ENCODE peak calls at places on chromosomes 4 and X, in ten cellular contexts. W, T, A, B, I, E, Z, X, J and R are unnamed samples.

GRCh38 chr4:98778206-98778605 is 119.8 kb upstream of the TSPAN5 start:
- DNase-seq in E (no peak), Z (peak; percentile 8), B (no peak), W (no peak), I (no peak), T (peak; percentile 23), J (no peak), A (peak; percentile 96), X (no peak), R (no peak)

GRCh38 chr4:78599931-78600375 is 48.4 kb downstream of the ANXA3 start:
- DNase-seq in T (no peak), W (no peak), J (no peak), B (no peak), A (no peak), E (no peak), I (no peak), X (no peak), Z (no peak), R (no peak)

GRCh38 chrX:132740316-132741123 is 217.9 kb downstream of the HS6ST2 start:
- DNase-seq in B (no peak), T (no peak), Z (peak; percentile 9), I (no peak), X (no peak), A (peak; percentile 18), W (no peak), J (no peak), E (no peak), R (no peak)

GRCh38 chrX:113274801-113275200 is 434.2 kb upstream of the AMOT start:
- DNase-seq in A (no peak), B (no peak), T (no peak), E (no peak), X (no peak), J (no peak), Z (no peak), W (no peak), I (no peak), R (no peak)

GRCh38 chr4:85543832-85544231 is 68.9 kb downstream of the ARHGAP24 start:
- DNase-seq in I (no peak), W (no peak), T (peak; percentile 9), Z (peak; percentile 42), E (no peak), X (no peak), A (peak; percentile 14), B (no peak), J (no peak), R (no peak)

GRCh38 chr4:950136-951020 is 18.1 kb downstream of the TMEM175 start:
- DNase-seq in T (no peak), E (no peak), I (no peak), A (no peak), W (no peak), B (no peak), X (peak; percentile 14), J (no peak), Z (no peak), R (peak; percentile 14)

GRCh38 chr4:117529401-117529800 is 444.0 kb upstream of the TRAM1L1 start:
- DNase-seq in W (no peak), J (no peak), T (no peak), A (no peak), E (no peak), Z (no peak), I (no peak), X (no peak), B (no peak), R (no peak)

GRCh38 chr4:122842392-122842791 is 15.8 kb downstream of the FGF2 start:
- DNase-seq in T (no peak), W (no peak), X (no peak), J (no peak), E (no peak), B (no peak), A (no peak), Z (no peak), I (no peak), R (no peak)

GRCh38 chr4:94722748-94723147 is 35.0 kb upstream of the BMPR1B start:
- DNase-seq in B (no peak), I (no peak), W (no peak), Z (no peak), J (no peak), T (no peak), E (no peak), X (no peak), A (no peak), R (no peak)

GRCh38 chrX:68568136-68568535 is 69.3 kb downstream of the YIPF6 start:
- DNase-seq in I (no peak), X (no peak), B (no peak), Z (no peak), A (peak; percentile 1), J (no peak), W (no peak), T (no peak), E (no peak), R (no peak)

GRCh38 chr4:184747034-184747830 is 13.3 kb upstream of the CENPU start:
- DNase-seq in E (no peak), J (no peak), I (no peak), X (no peak), B (no peak), W (no peak), A (peak; percentile 43), Z (peak; percentile 52), T (no peak), R (no peak)

GRCh38 chrX:151030845-151031244 is 47.7 kb downstream of the HMGB3 start:
- DNase-seq in A (peak; percentile 18), W (no peak), Z (peak; percentile 1), E (no peak), I (no peak), X (no peak), B (no peak), J (no peak), T (no peak), R (no peak)

GRCh38 chr4:122712782-122713181 is 19.7 kb upstream of the BBS12 start:
- DNase-seq in A (peak; percentile 44), I (no peak), J (no peak), B (no peak), W (no peak), T (no peak), Z (peak; percentile 28), X (no peak), E (no peak), R (no peak)

GRCh38 chr4:19722404-19722803 is 529.3 kb upstream of the SLIT2 start:
- DNase-seq in A (no peak), W (no peak), J (no peak), E (no peak), B (no peak), X (no peak), T (no peak), Z (peak; percentile 47), I (no peak), R (no peak)

GRCh38 chr4:87057835-87058234 is 123.0 kb downstream of the AFF1 start:
- DNase-seq in T (no peak), X (no peak), W (no peak), Z (no peak), J (no peak), E (no peak), I (no peak), A (no peak), B (no peak), R (no peak)

GRCh38 chr4:184352891-184353290 is 121.5 kb downstream of the IRF2 start:
- DNase-seq in Z (no peak), A (no peak), E (no peak), X (no peak), I (no peak), J (no peak), T (no peak), W (no peak), B (no peak), R (no peak)

GRCh38 chrX:96693407-96693806 is 8.8 kb downstream of the DIAPH2 start:
- DNase-seq in B (no peak), E (no peak), T (no peak), X (no peak), I (no peak), Z (no peak), J (no peak), W (no peak), A (no peak), R (no peak)

GRCh38 chrX:10165580-10166247 is 8.9 kb downstream of the CLCN4 start:
- DNase-seq in T (no peak), J (no peak), B (no peak), E (no peak), A (no peak), Z (no peak), W (no peak), I (no peak), X (no peak), R (no peak)

GRCh38 chr4:123930971-123931370 is 534.4 kb downstream of the SPRY1 start:
- DNase-seq in A (peak; percentile 3), I (no peak), T (no peak), B (no peak), X (no peak), E (no peak), J (no peak), W (no peak), Z (peak; percentile 4), R (no peak)

GRCh38 chr4:3759236-3759635 is 6.9 kb upstream of the ADRA2C start:
- DNase-seq in I (no peak), E (no peak), Z (no peak), A (no peak), X (no peak), T (no peak), W (no peak), J (no peak), B (no peak), R (no peak)

GRCh38 chr4:6876440-6876839 is 33.2 kb upstream of the TBC1D14 start:
- DNase-seq in E (no peak), B (no peak), A (no peak), T (no peak), Z (no peak), J (no peak), W (no peak), X (no peak), I (no peak), R (no peak)

GRCh38 chr4:169250796-169251195 is 20.0 kb downstream of the SH3RF1 start:
- DNase-seq in B (no peak), E (no peak), J (no peak), A (no peak), X (no peak), T (no peak), Z (no peak), W (no peak), I (no peak), R (no peak)

GRCh38 chr4:38078590-38079381 is 118.6 kb downstream of the PTTG2 start:
- DNase-seq in A (peak; percentile 81), Z (no peak), T (peak; percentile 70), I (no peak), B (no peak), X (no peak), J (no peak), W (no peak), E (no peak), R (no peak)